ENCODE peak calls at places on chromosomes 13 and 19, in eight cellular contexts. One of them, this sample, is unnamed.

GRCh38 chr13:35210234-35210633 is 266.3 kb downstream of the MAB21L1 start:
- DNase-seq in fibroblast of lung: no peak
- DNase-seq in OCI-LY7: no peak
- DNase-seq in heart right ventricle: no peak
- DNase-seq in naive thymus-derived CD4-positive, alpha-beta T cell: no peak
- DNase-seq in cardiac muscle cell: no peak
- DNase-seq in esophagus squamous epithelium: no peak
- DNase-seq in tibial artery: no peak
- DNase-seq in this sample: no peak

GRCh38 chr13:28046981-28047380 is 53.4 kb downstream of the FLT3 start:
- DNase-seq in fibroblast of lung: peak; percentile 43
- DNase-seq in OCI-LY7: no peak
- DNase-seq in heart right ventricle: no peak
- DNase-seq in naive thymus-derived CD4-positive, alpha-beta T cell: no peak
- DNase-seq in cardiac muscle cell: no peak
- DNase-seq in esophagus squamous epithelium: no peak
- DNase-seq in tibial artery: no peak
- DNase-seq in this sample: no peak

GRCh38 chr19:55536951-55537740 is at the start of gene SBK2:
- DNase-seq in fibroblast of lung: no peak
- DNase-seq in OCI-LY7: peak; percentile 29
- DNase-seq in heart right ventricle: no peak
- DNase-seq in naive thymus-derived CD4-positive, alpha-beta T cell: no peak
- DNase-seq in cardiac muscle cell: peak; percentile 87
- DNase-seq in esophagus squamous epithelium: no peak
- DNase-seq in tibial artery: no peak
- DNase-seq in this sample: no peak

GRCh38 chr19:4337906-4338440 is 654 bp downstream of the STAP2 start:
- DNase-seq in fibroblast of lung: peak; percentile 31
- DNase-seq in OCI-LY7: no peak
- DNase-seq in heart right ventricle: no peak
- DNase-seq in naive thymus-derived CD4-positive, alpha-beta T cell: peak; percentile 11
- DNase-seq in cardiac muscle cell: peak; percentile 49
- DNase-seq in esophagus squamous epithelium: no peak
- DNase-seq in tibial artery: no peak
- DNase-seq in this sample: no peak

GRCh38 chr13:28314879-28315278 is 176.5 kb downstream of the PAN3 start:
- DNase-seq in fibroblast of lung: no peak
- DNase-seq in OCI-LY7: no peak
- DNase-seq in heart right ventricle: no peak
- DNase-seq in naive thymus-derived CD4-positive, alpha-beta T cell: no peak
- DNase-seq in cardiac muscle cell: no peak
- DNase-seq in esophagus squamous epithelium: no peak
- DNase-seq in tibial artery: no peak
- DNase-seq in this sample: no peak

GRCh38 chr19:4504297-4504701 is 14.0 kb downstream of the PLIN4 start:
- DNase-seq in fibroblast of lung: no peak
- DNase-seq in OCI-LY7: no peak
- DNase-seq in heart right ventricle: no peak
- DNase-seq in naive thymus-derived CD4-positive, alpha-beta T cell: no peak
- DNase-seq in cardiac muscle cell: no peak
- DNase-seq in esophagus squamous epithelium: no peak
- DNase-seq in tibial artery: no peak
- DNase-seq in this sample: no peak

GRCh38 chr19:2552859-2553258 is 76.9 kb downstream of the GADD45B start:
- DNase-seq in fibroblast of lung: no peak
- DNase-seq in OCI-LY7: peak; percentile 78
- DNase-seq in heart right ventricle: no peak
- DNase-seq in naive thymus-derived CD4-positive, alpha-beta T cell: peak; percentile 75
- DNase-seq in cardiac muscle cell: no peak
- DNase-seq in esophagus squamous epithelium: no peak
- DNase-seq in tibial artery: no peak
- DNase-seq in this sample: peak; percentile 46

GRCh38 chr13:72284791-72285190 is 417.8 kb upstream of the DACH1 start:
- DNase-seq in fibroblast of lung: peak; percentile 46
- DNase-seq in OCI-LY7: no peak
- DNase-seq in heart right ventricle: no peak
- DNase-seq in naive thymus-derived CD4-positive, alpha-beta T cell: no peak
- DNase-seq in cardiac muscle cell: no peak
- DNase-seq in esophagus squamous epithelium: no peak
- DNase-seq in tibial artery: no peak
- DNase-seq in this sample: no peak

GRCh38 chr13:99014391-99014988 is 36.6 kb upstream of the DOCK9 start:
- DNase-seq in fibroblast of lung: no peak
- DNase-seq in OCI-LY7: no peak
- DNase-seq in heart right ventricle: no peak
- DNase-seq in naive thymus-derived CD4-positive, alpha-beta T cell: no peak
- DNase-seq in cardiac muscle cell: no peak
- DNase-seq in esophagus squamous epithelium: no peak
- DNase-seq in tibial artery: no peak
- DNase-seq in this sample: no peak

GRCh38 chr19:43668406-43669158 is 1.4 kb downstream of the PLAUR start:
- DNase-seq in fibroblast of lung: peak; percentile 98
- DNase-seq in OCI-LY7: peak; percentile 97
- DNase-seq in heart right ventricle: peak; percentile 99
- DNase-seq in naive thymus-derived CD4-positive, alpha-beta T cell: peak; percentile 96
- DNase-seq in cardiac muscle cell: peak; percentile 99
- DNase-seq in esophagus squamous epithelium: peak; percentile 92
- DNase-seq in tibial artery: peak; percentile 99
- DNase-seq in this sample: peak; percentile 91

GRCh38 chr19:42048992-42049391 is 21.0 kb downstream of the GRIK5 start:
- DNase-seq in fibroblast of lung: no peak
- DNase-seq in OCI-LY7: no peak
- DNase-seq in heart right ventricle: no peak
- DNase-seq in naive thymus-derived CD4-positive, alpha-beta T cell: no peak
- DNase-seq in cardiac muscle cell: no peak
- DNase-seq in esophagus squamous epithelium: no peak
- DNase-seq in tibial artery: no peak
- DNase-seq in this sample: no peak

GRCh38 chr13:92488249-92488845 is 738.3 kb upstream of the GPC6 start:
- DNase-seq in fibroblast of lung: no peak
- DNase-seq in OCI-LY7: no peak
- DNase-seq in heart right ventricle: no peak
- DNase-seq in naive thymus-derived CD4-positive, alpha-beta T cell: no peak
- DNase-seq in cardiac muscle cell: no peak
- DNase-seq in esophagus squamous epithelium: no peak
- DNase-seq in tibial artery: no peak
- DNase-seq in this sample: no peak

GRCh38 chr19:13366529-13367143 is 139.6 kb downstream of the CACNA1A start:
- DNase-seq in fibroblast of lung: peak; percentile 13
- DNase-seq in OCI-LY7: peak; percentile 17
- DNase-seq in heart right ventricle: no peak
- DNase-seq in naive thymus-derived CD4-positive, alpha-beta T cell: no peak
- DNase-seq in cardiac muscle cell: peak; percentile 36
- DNase-seq in esophagus squamous epithelium: no peak
- DNase-seq in tibial artery: no peak
- DNase-seq in this sample: no peak

GRCh38 chr19:887599-887998 is 5.4 kb downstream of the MED16 start:
- DNase-seq in fibroblast of lung: no peak
- DNase-seq in OCI-LY7: no peak
- DNase-seq in heart right ventricle: no peak
- DNase-seq in naive thymus-derived CD4-positive, alpha-beta T cell: no peak
- DNase-seq in cardiac muscle cell: no peak
- DNase-seq in esophagus squamous epithelium: no peak
- DNase-seq in tibial artery: no peak
- DNase-seq in this sample: no peak

GRCh38 chr19:39474139-39474620 is 6.5 kb upstream of the TIMM50 start:
- DNase-seq in fibroblast of lung: peak; percentile 24
- DNase-seq in OCI-LY7: peak; percentile 65
- DNase-seq in heart right ventricle: peak; percentile 44
- DNase-seq in naive thymus-derived CD4-positive, alpha-beta T cell: peak; percentile 73
- DNase-seq in cardiac muscle cell: peak; percentile 83
- DNase-seq in esophagus squamous epithelium: no peak
- DNase-seq in tibial artery: peak; percentile 41
- DNase-seq in this sample: peak; percentile 49

GRCh38 chr19:43910884-43911283 is 24.2 kb downstream of the ZNF45 start:
- DNase-seq in fibroblast of lung: no peak
- DNase-seq in OCI-LY7: no peak
- DNase-seq in heart right ventricle: no peak
- DNase-seq in naive thymus-derived CD4-positive, alpha-beta T cell: no peak
- DNase-seq in cardiac muscle cell: no peak
- DNase-seq in esophagus squamous epithelium: no peak
- DNase-seq in tibial artery: no peak
- DNase-seq in this sample: no peak

GRCh38 chr19:10762656-10763055 is 44.8 kb downstream of the DNM2 start:
- DNase-seq in fibroblast of lung: no peak
- DNase-seq in OCI-LY7: no peak
- DNase-seq in heart right ventricle: peak; percentile 66
- DNase-seq in naive thymus-derived CD4-positive, alpha-beta T cell: peak; percentile 24
- DNase-seq in cardiac muscle cell: no peak
- DNase-seq in esophagus squamous epithelium: no peak
- DNase-seq in tibial artery: no peak
- DNase-seq in this sample: no peak
- H3K4me1 ChIP-seq in fibroblast of lung: peaks cover 9% of the 10 kb centered on the region
- H3K4me1 ChIP-seq in OCI-LY7: peaks cover 42% of the 10 kb centered on the region
- H3K4me1 ChIP-seq in heart right ventricle: peaks cover 74% of the 10 kb centered on the region
- H3K4me1 ChIP-seq in naive thymus-derived CD4-positive, alpha-beta T cell: peaks cover 50% of the 10 kb centered on the region
- H3K4me1 ChIP-seq in cardiac muscle cell: no peaks in the 10 kb centered on the region
- H3K4me1 ChIP-seq in esophagus squamous epithelium: peaks cover 89% of the 10 kb centered on the region
- H3K4me1 ChIP-seq in tibial artery: peaks cover 42% of the 10 kb centered on the region
- H3K4me1 ChIP-seq in this sample: peaks cover 65% of the 10 kb centered on the region

GRCh38 chr19:57324992-57325391 is 4.7 kb downstream of the ZNF543 start:
- DNase-seq in fibroblast of lung: no peak
- DNase-seq in OCI-LY7: no peak
- DNase-seq in heart right ventricle: no peak
- DNase-seq in naive thymus-derived CD4-positive, alpha-beta T cell: no peak
- DNase-seq in cardiac muscle cell: no peak
- DNase-seq in esophagus squamous epithelium: no peak
- DNase-seq in tibial artery: no peak
- DNase-seq in this sample: no peak

DNA sequence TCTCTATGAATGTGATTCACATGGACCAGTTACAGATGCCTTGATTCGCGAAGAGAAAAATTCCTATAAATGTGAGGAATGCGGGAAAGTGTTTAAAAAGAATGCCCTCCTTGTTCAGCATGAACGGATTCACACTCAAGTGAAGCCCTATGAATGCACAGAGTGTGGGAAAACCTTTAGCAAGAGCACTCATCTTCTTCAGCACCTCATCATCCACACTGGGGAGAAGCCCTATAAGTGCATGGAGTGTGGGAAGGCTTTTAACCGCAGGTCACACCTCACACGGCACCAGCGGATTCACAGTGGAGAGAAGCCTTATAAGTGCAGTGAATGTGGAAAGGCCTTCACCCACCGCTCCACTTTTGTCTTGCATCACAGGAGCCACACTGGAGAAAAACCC is 7.7 kb downstream of the ZNF543 start:
- DNase-seq in fibroblast of lung: no peak
- DNase-seq in OCI-LY7: no peak
- DNase-seq in heart right ventricle: no peak
- DNase-seq in naive thymus-derived CD4-positive, alpha-beta T cell: no peak
- DNase-seq in cardiac muscle cell: no peak
- DNase-seq in esophagus squamous epithelium: no peak
- DNase-seq in tibial artery: no peak
- DNase-seq in this sample: no peak
- H3K9me3 ChIP-seq in fibroblast of lung: no peaks in the 10 kb centered on the region
- H3K9me3 ChIP-seq in OCI-LY7: no peaks in the 10 kb centered on the region
- H3K9me3 ChIP-seq in heart right ventricle: peaks cover 81% of the 10 kb centered on the region
- H3K9me3 ChIP-seq in naive thymus-derived CD4-positive, alpha-beta T cell: peaks cover 6% of the 10 kb centered on the region
- H3K9me3 ChIP-seq in cardiac muscle cell: no peaks in the 10 kb centered on the region
- H3K9me3 ChIP-seq in esophagus squamous epithelium: peaks cover 12% of the 10 kb centered on the region
- H3K9me3 ChIP-seq in tibial artery: peaks cover 53% of the 10 kb centered on the region
- H3K9me3 ChIP-seq in this sample: peaks cover 27% of the 10 kb centered on the region

DNA sequence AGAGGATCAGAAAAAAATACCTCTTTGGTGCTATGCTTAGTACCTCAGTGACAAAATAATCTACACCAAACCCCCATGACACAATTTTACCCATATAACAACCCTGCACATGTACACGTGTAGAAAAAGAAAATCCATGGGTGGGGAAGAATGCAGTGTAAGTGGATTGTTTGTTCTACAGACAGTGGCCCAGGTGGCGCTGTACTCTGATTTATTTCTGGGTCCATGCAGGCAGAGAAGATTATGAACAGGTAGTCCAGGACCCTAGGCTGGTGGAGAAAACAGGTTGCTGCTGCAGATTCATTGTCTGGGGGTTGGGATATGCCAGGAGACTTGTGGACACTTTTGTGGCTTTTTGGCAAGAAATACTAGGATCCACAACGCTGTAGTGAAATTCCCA is 9.1 kb downstream of the ZNF100 start:
- DNase-seq in fibroblast of lung: no peak
- DNase-seq in OCI-LY7: no peak
- DNase-seq in heart right ventricle: no peak
- DNase-seq in naive thymus-derived CD4-positive, alpha-beta T cell: no peak
- DNase-seq in cardiac muscle cell: no peak
- DNase-seq in esophagus squamous epithelium: no peak
- DNase-seq in tibial artery: no peak
- DNase-seq in this sample: no peak
- H3K36me3 ChIP-seq in fibroblast of lung: no peaks in the 10 kb centered on the region
- H3K36me3 ChIP-seq in OCI-LY7: peaks cover 100% of the 10 kb centered on the region
- H3K36me3 ChIP-seq in heart right ventricle: peaks cover 71% of the 10 kb centered on the region
- H3K36me3 ChIP-seq in naive thymus-derived CD4-positive, alpha-beta T cell: no peaks in the 10 kb centered on the region
- H3K36me3 ChIP-seq in cardiac muscle cell: peaks cover 15% of the 10 kb centered on the region
- H3K36me3 ChIP-seq in esophagus squamous epithelium: peaks cover 85% of the 10 kb centered on the region
- H3K36me3 ChIP-seq in tibial artery: peaks cover 69% of the 10 kb centered on the region
- H3K36me3 ChIP-seq in this sample: peaks cover 7% of the 10 kb centered on the region

GRCh38 chr19:49869484-49870308 is 2.3 kb upstream of the PNKP start:
- DNase-seq in fibroblast of lung: peak; percentile 100
- DNase-seq in OCI-LY7: peak; percentile 100
- DNase-seq in heart right ventricle: peak; percentile 98
- DNase-seq in naive thymus-derived CD4-positive, alpha-beta T cell: peak; percentile 89
- DNase-seq in cardiac muscle cell: peak; percentile 99
- DNase-seq in esophagus squamous epithelium: peak; percentile 76
- DNase-seq in tibial artery: peak; percentile 96
- DNase-seq in this sample: peak; percentile 91

GRCh38 chr19:49866933-49867782 is at the start of gene PNKP:
- DNase-seq in fibroblast of lung: peak; percentile 89
- DNase-seq in OCI-LY7: peak; percentile 90
- DNase-seq in heart right ventricle: peak; percentile 91
- DNase-seq in naive thymus-derived CD4-positive, alpha-beta T cell: peak; percentile 89
- DNase-seq in cardiac muscle cell: peak; percentile 94
- DNase-seq in esophagus squamous epithelium: peak; percentile 84
- DNase-seq in tibial artery: peak; percentile 93
- DNase-seq in this sample: peak; percentile 93

GRCh38 chr19:49870309-49870901 is 3.0 kb upstream of the PNKP start:
- DNase-seq in fibroblast of lung: no peak
- DNase-seq in OCI-LY7: no peak
- DNase-seq in heart right ventricle: no peak
- DNase-seq in naive thymus-derived CD4-positive, alpha-beta T cell: no peak
- DNase-seq in cardiac muscle cell: no peak
- DNase-seq in esophagus squamous epithelium: no peak
- DNase-seq in tibial artery: no peak
- DNase-seq in this sample: no peak

GRCh38 chr19:49871349-49871985 is 4.1 kb upstream of the PNKP start:
- DNase-seq in fibroblast of lung: no peak
- DNase-seq in OCI-LY7: no peak
- DNase-seq in heart right ventricle: no peak
- DNase-seq in naive thymus-derived CD4-positive, alpha-beta T cell: no peak
- DNase-seq in cardiac muscle cell: no peak
- DNase-seq in esophagus squamous epithelium: no peak
- DNase-seq in tibial artery: no peak
- DNase-seq in this sample: no peak

DNA sequence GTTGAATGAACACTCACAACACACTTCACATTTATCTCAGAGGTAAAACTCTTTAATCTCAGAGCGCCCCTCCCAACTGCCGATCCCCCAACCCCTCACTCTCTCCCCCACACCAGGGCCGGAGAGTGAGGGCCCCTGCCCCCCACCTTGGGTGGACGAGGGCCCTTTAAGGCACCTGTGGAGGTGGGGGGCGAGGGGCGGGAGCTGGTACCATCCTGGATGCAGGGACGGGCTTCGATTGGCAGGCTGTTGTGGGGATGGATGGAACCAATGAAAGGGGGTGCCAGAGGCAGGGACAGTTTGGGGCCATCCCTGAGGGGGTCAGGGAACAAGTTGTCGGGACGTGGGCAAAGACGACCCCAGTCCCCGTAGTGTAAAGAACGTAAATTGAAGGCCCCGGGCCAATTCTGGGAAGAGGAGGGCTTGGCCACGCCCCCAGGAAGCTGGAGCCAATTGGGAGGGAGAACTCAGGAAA is 1.7 kb upstream of the PNKP start:
- DNase-seq in fibroblast of lung: no peak
- DNase-seq in OCI-LY7: no peak
- DNase-seq in heart right ventricle: no peak
- DNase-seq in naive thymus-derived CD4-positive, alpha-beta T cell: no peak
- DNase-seq in cardiac muscle cell: no peak
- DNase-seq in esophagus squamous epithelium: no peak
- DNase-seq in tibial artery: no peak
- DNase-seq in this sample: no peak
- H3K4me1 ChIP-seq in fibroblast of lung: peaks cover 16% of the 10 kb centered on the region
- H3K4me1 ChIP-seq in OCI-LY7: peaks cover 52% of the 10 kb centered on the region
- H3K4me1 ChIP-seq in heart right ventricle: peaks cover 43% of the 10 kb centered on the region
- H3K4me1 ChIP-seq in naive thymus-derived CD4-positive, alpha-beta T cell: peaks cover 31% of the 10 kb centered on the region
- H3K4me1 ChIP-seq in cardiac muscle cell: peaks cover 11% of the 10 kb centered on the region
- H3K4me1 ChIP-seq in esophagus squamous epithelium: peaks cover 74% of the 10 kb centered on the region
- H3K4me1 ChIP-seq in tibial artery: peaks cover 27% of the 10 kb centered on the region
- H3K4me1 ChIP-seq in this sample: peaks cover 47% of the 10 kb centered on the region

This sample was measured in CD8-positive, alpha-beta memory T cell.